ENCODE peak calls at places on chromosomes 7 and 10, in five cellular contexts. R, D, T, J and O are unnamed samples.

GRCh38 chr10:72261323-72262018 is 12.3 kb upstream of the DDIT4 start:
- DNase-seq in R (no peak), D (no peak), T (no peak), J (no peak), O (peak; percentile 83)

GRCh38 chr10:3372284-3372683 is 199.7 kb upstream of the PITRM1 start:
- DNase-seq in R (no peak), D (no peak), T (no peak), J (no peak), O (no peak)

GRCh38 chr10:78846071-78846470 is 222.7 kb upstream of the ZMIZ1 start:
- DNase-seq in R (no peak), D (no peak), T (no peak), J (no peak), O (no peak)

GRCh38 chr7:7772385-7772784 is 54.0 kb upstream of the RPA3 start:
- DNase-seq in R (no peak), D (no peak), T (no peak), J (no peak), O (no peak)

GRCh38 chr10:7458554-7458953 is 47.7 kb upstream of the SFMBT2 start:
- DNase-seq in R (no peak), D (no peak), T (no peak), J (no peak), O (peak; percentile 13)

GRCh38 chr10:6995339-6995738 is 415.3 kb upstream of the PRKCQ start:
- DNase-seq in R (no peak), D (no peak), T (no peak), J (no peak), O (no peak)

GRCh38 chr10:103576862-103577261 is 83.4 kb downstream of the NEURL1 start:
- DNase-seq in R (no peak), D (peak; percentile 82), T (no peak), J (no peak), O (no peak)

GRCh38 chr7:119578116-119578515 is 694.9 kb upstream of the KCND2 start:
- DNase-seq in R (no peak), D (no peak), T (no peak), J (no peak), O (no peak)